ENCODE peak calls at places on chromosomes 16 and 17, in seven cellular contexts. One of them, this sample, is unnamed.
A peak's percentile ranks its signal among the peaks of the same experiment; 100 is the strongest.

GRCh38 chr17:79622776-79623175 is 11.9 kb upstream of the RBFOX3 start:
- DNase-seq in Calu3: no peak
- DNase-seq in heart right ventricle: no peak
- DNase-seq in gastrocnemius medialis: no peak
- DNase-seq in left lung: peak; percentile 49
- DNase-seq in progenitor cell of endocrine pancreas: no peak
- DNase-seq in upper lobe of right lung: peak; percentile 38
- DNase-seq in this sample: peak; percentile 68

GRCh38 chr17:1762906-1763829 is 1.3 kb downstream of the SERPINF1 start:
- DNase-seq in gastrocnemius medialis: peak; percentile 74
- DNase-seq in left lung: no peak
- DNase-seq in Calu3: no peak
- DNase-seq in progenitor cell of endocrine pancreas: no peak
- DNase-seq in heart right ventricle: peak; percentile 50
- DNase-seq in upper lobe of right lung: no peak
- DNase-seq in this sample: no peak

GRCh38 chr17:10729334-10730193 is at the start of gene TMEM220:
- DNase-seq in Calu3: no peak
- DNase-seq in upper lobe of right lung: peak; percentile 92
- DNase-seq in heart right ventricle: peak; percentile 86
- DNase-seq in gastrocnemius medialis: peak; percentile 59
- DNase-seq in progenitor cell of endocrine pancreas: peak; percentile 43
- DNase-seq in left lung: peak; percentile 93
- DNase-seq in this sample: peak; percentile 91

GRCh38 chr16:53456625-53457024 is 22.4 kb downstream of the RBL2 start:
- DNase-seq in Calu3: no peak
- DNase-seq in gastrocnemius medialis: no peak
- DNase-seq in left lung: no peak
- DNase-seq in upper lobe of right lung: no peak
- DNase-seq in progenitor cell of endocrine pancreas: no peak
- DNase-seq in heart right ventricle: no peak
- DNase-seq in this sample: no peak

GRCh38 chr16:50534556-50534955 is 13.6 kb upstream of the NKD1 start:
- DNase-seq in left lung: no peak
- DNase-seq in progenitor cell of endocrine pancreas: no peak
- DNase-seq in upper lobe of right lung: no peak
- DNase-seq in Calu3: no peak
- DNase-seq in gastrocnemius medialis: no peak
- DNase-seq in heart right ventricle: no peak
- DNase-seq in this sample: peak; percentile 62

GRCh38 chr17:3695723-3696411 is at the start of gene P2RX5:
- DNase-seq in progenitor cell of endocrine pancreas: peak; percentile 37
- DNase-seq in Calu3: peak; percentile 12
- DNase-seq in left lung: peak; percentile 88
- DNase-seq in gastrocnemius medialis: no peak
- DNase-seq in upper lobe of right lung: no peak
- DNase-seq in heart right ventricle: no peak
- DNase-seq in this sample: no peak

GRCh38 chr17:69565447-69565846 is 150.9 kb downstream of the MAP2K6 start:
- DNase-seq in left lung: peak; percentile 52
- DNase-seq in progenitor cell of endocrine pancreas: no peak
- DNase-seq in upper lobe of right lung: no peak
- DNase-seq in heart right ventricle: no peak
- DNase-seq in Calu3: no peak
- DNase-seq in gastrocnemius medialis: no peak
- DNase-seq in this sample: no peak

GRCh38 chr17:64572682-64573154 is 65.9 kb downstream of the CEP95 start:
- DNase-seq in gastrocnemius medialis: no peak
- DNase-seq in left lung: no peak
- DNase-seq in upper lobe of right lung: no peak
- DNase-seq in Calu3: no peak
- DNase-seq in heart right ventricle: no peak
- DNase-seq in progenitor cell of endocrine pancreas: no peak
- DNase-seq in this sample: no peak

GRCh38 chr16:86151372-86151950 is 252.5 kb downstream of the IRF8 start:
- DNase-seq in Calu3: no peak
- DNase-seq in upper lobe of right lung: no peak
- DNase-seq in gastrocnemius medialis: no peak
- DNase-seq in heart right ventricle: no peak
- DNase-seq in progenitor cell of endocrine pancreas: no peak
- DNase-seq in left lung: no peak
- DNase-seq in this sample: no peak

GRCh38 chr16:88549671-88550643 is 20.2 kb upstream of the ZC3H18 start:
- DNase-seq in Calu3: peak; percentile 35
- DNase-seq in upper lobe of right lung: no peak
- DNase-seq in left lung: no peak
- DNase-seq in gastrocnemius medialis: no peak
- DNase-seq in heart right ventricle: no peak
- DNase-seq in progenitor cell of endocrine pancreas: no peak
- DNase-seq in this sample: no peak

GRCh38 chr17:62193297-62193696 is 128.2 kb upstream of the MED13 start:
- DNase-seq in upper lobe of right lung: no peak
- DNase-seq in left lung: no peak
- DNase-seq in progenitor cell of endocrine pancreas: no peak
- DNase-seq in gastrocnemius medialis: no peak
- DNase-seq in Calu3: no peak
- DNase-seq in heart right ventricle: no peak
- DNase-seq in this sample: no peak

GRCh38 chr17:2194778-2195417 is 108.7 kb downstream of the SMG6 start:
- DNase-seq in left lung: no peak
- DNase-seq in heart right ventricle: no peak
- DNase-seq in gastrocnemius medialis: no peak
- DNase-seq in Calu3: peak; percentile 4
- DNase-seq in upper lobe of right lung: no peak
- DNase-seq in progenitor cell of endocrine pancreas: no peak
- DNase-seq in this sample: no peak

GRCh38 chr17:83010323-83011200 is 68.8 kb upstream of the METRNL start:
- DNase-seq in progenitor cell of endocrine pancreas: no peak
- DNase-seq in Calu3: no peak
- DNase-seq in left lung: no peak
- DNase-seq in upper lobe of right lung: no peak
- DNase-seq in gastrocnemius medialis: no peak
- DNase-seq in heart right ventricle: no peak
- DNase-seq in this sample: no peak

GRCh38 chr16:57623251-57624043 is 5.0 kb upstream of the ADGRG1 start:
- DNase-seq in gastrocnemius medialis: no peak
- DNase-seq in Calu3: peak; percentile 93
- DNase-seq in heart right ventricle: no peak
- DNase-seq in progenitor cell of endocrine pancreas: no peak
- DNase-seq in left lung: peak; percentile 71
- DNase-seq in upper lobe of right lung: peak; percentile 70
- DNase-seq in this sample: no peak

GRCh38 chr17:46777943-46778915 is 40.3 kb downstream of the WNT3 start:
- DNase-seq in upper lobe of right lung: peak; percentile 40
- DNase-seq in heart right ventricle: no peak
- DNase-seq in gastrocnemius medialis: no peak
- DNase-seq in progenitor cell of endocrine pancreas: no peak
- DNase-seq in Calu3: no peak
- DNase-seq in left lung: no peak
- DNase-seq in this sample: no peak

DNA sequence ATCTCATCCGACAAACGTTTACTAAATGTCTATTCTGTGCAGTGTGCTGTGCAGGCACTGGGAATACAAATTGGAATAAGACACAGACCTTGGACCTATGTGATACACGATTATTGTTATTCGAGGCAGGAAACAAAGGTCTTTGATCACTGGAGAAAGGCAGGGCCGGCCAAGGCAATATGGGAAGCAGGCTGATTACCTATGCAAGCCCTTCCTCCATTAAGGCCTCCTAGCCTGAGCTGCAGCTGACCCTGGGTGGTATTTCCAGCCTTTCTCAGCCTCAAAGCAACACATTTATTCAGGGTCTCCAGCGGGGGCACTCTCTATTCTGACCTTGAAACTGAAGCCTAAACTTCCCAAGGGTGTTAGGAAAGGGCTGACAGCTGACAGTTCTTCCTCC is 13.4 kb downstream of the ST6GALNAC1 start:
- DNase-seq in Calu3: no peak
- DNase-seq in left lung: no peak
- DNase-seq in heart right ventricle: no peak
- DNase-seq in upper lobe of right lung: no peak
- DNase-seq in progenitor cell of endocrine pancreas: no peak
- DNase-seq in gastrocnemius medialis: no peak
- DNase-seq in this sample: no peak
- TF ChIP-seq CTCF in Calu3: no peak
- TF ChIP-seq CTCF in left lung: no peak
- TF ChIP-seq CTCF in heart right ventricle: no peak
- TF ChIP-seq CTCF in upper lobe of right lung: no peak
- TF ChIP-seq CTCF in progenitor cell of endocrine pancreas: no peak
- TF ChIP-seq CTCF in gastrocnemius medialis: no peak
- TF ChIP-seq CTCF in this sample: no peak

GRCh38 chr16:2224183-2224486 is 744 bp downstream of the E4F1 start:
- DNase-seq in left lung: no peak
- DNase-seq in progenitor cell of endocrine pancreas: no peak
- DNase-seq in gastrocnemius medialis: no peak
- DNase-seq in Calu3: no peak
- DNase-seq in upper lobe of right lung: no peak
- DNase-seq in heart right ventricle: no peak
- DNase-seq in this sample: no peak
- TF ChIP-seq CTCF in left lung: no peak
- TF ChIP-seq CTCF in progenitor cell of endocrine pancreas: no peak
- TF ChIP-seq CTCF in gastrocnemius medialis: peak; percentile 11
- TF ChIP-seq CTCF in Calu3: no peak
- TF ChIP-seq CTCF in upper lobe of right lung: no peak
- TF ChIP-seq CTCF in heart right ventricle: no peak
- TF ChIP-seq CTCF in this sample: peak; percentile 43

DNA sequence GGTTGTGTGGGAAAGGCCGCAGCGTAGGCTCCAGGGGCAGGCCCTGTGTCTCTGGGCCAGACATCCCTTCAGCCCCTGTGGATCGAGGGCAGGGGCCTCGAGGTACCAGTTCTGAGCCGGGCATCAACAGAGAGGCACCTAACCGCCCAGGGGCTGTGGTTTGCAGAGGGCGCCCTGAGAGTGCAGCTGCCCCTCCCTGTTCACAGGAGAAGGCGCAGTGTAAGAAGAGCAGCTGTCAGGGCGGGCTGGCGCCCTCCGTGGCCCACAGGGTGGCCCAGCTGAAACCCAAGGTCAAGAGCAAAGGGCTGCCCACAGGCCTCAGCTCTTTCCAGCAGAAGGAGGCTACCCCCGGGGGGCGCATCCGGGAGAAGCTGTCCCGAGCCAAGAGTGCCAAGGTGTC is 56.5 kb downstream of the ACTG1 start:
- DNase-seq in heart right ventricle: no peak
- DNase-seq in Calu3: no peak
- DNase-seq in gastrocnemius medialis: no peak
- DNase-seq in progenitor cell of endocrine pancreas: no peak
- DNase-seq in upper lobe of right lung: no peak
- DNase-seq in left lung: no peak
- DNase-seq in this sample: no peak
- TF ChIP-seq CTCF in heart right ventricle: no peak
- TF ChIP-seq CTCF in Calu3: no peak
- TF ChIP-seq CTCF in gastrocnemius medialis: no peak
- TF ChIP-seq CTCF in progenitor cell of endocrine pancreas: no peak
- TF ChIP-seq CTCF in upper lobe of right lung: no peak
- TF ChIP-seq CTCF in left lung: no peak
- TF ChIP-seq CTCF in this sample: no peak

GRCh38 chr16:15509593-15510520 is 75.5 kb downstream of the BMERB1 start:
- DNase-seq in gastrocnemius medialis: no peak
- DNase-seq in heart right ventricle: no peak
- DNase-seq in left lung: no peak
- DNase-seq in Calu3: no peak
- DNase-seq in progenitor cell of endocrine pancreas: no peak
- DNase-seq in upper lobe of right lung: no peak
- DNase-seq in this sample: no peak
- TF ChIP-seq CTCF in gastrocnemius medialis: no peak
- TF ChIP-seq CTCF in heart right ventricle: no peak
- TF ChIP-seq CTCF in left lung: no peak
- TF ChIP-seq CTCF in Calu3: no peak
- TF ChIP-seq CTCF in progenitor cell of endocrine pancreas: no peak
- TF ChIP-seq CTCF in upper lobe of right lung: no peak
- TF ChIP-seq CTCF in this sample: peak; percentile 27

DNA sequence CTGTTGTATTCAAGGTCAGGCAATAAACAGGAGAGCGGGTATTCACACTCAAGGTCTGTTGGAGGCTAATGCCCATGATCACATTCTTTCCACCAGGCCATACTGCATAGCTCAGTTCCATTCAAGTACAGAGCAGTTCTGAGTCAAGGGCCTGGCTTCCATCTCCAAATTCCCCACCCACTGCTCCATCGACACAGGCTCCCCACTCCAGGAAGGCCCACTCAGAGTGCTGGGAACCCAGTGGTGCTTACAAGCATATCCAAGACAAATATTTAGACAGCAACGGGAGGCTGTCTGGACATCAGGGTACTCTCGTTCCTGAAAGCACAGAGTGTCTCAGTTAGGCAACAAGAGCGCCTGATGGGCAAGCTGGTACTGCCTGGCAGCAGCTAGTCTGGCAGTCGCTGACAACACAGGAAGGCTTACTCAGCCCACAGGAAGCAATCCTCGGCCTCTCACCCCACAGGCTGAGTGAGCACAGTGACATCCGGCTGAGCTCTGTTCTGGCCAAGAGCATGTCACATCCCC is 40.9 kb downstream of the RFFL start:
- DNase-seq in Calu3: no peak
- DNase-seq in heart right ventricle: peak; percentile 52
- DNase-seq in upper lobe of right lung: peak; percentile 87
- DNase-seq in gastrocnemius medialis: peak; percentile 45
- DNase-seq in left lung: peak; percentile 88
- DNase-seq in progenitor cell of endocrine pancreas: no peak
- DNase-seq in this sample: peak; percentile 93
- TF ChIP-seq CTCF in Calu3: no peak
- TF ChIP-seq CTCF in heart right ventricle: peak; percentile 22
- TF ChIP-seq CTCF in upper lobe of right lung: peak; percentile 9
- TF ChIP-seq CTCF in gastrocnemius medialis: no peak
- TF ChIP-seq CTCF in left lung: no peak
- TF ChIP-seq CTCF in progenitor cell of endocrine pancreas: no peak
- TF ChIP-seq CTCF in this sample: peak; percentile 53

GRCh38 chr17:50192873-50193274 is 8.6 kb downstream of the COL1A1 start:
- DNase-seq in upper lobe of right lung: no peak
- DNase-seq in progenitor cell of endocrine pancreas: no peak
- DNase-seq in left lung: peak; percentile 39
- DNase-seq in gastrocnemius medialis: no peak
- DNase-seq in Calu3: no peak
- DNase-seq in heart right ventricle: no peak
- DNase-seq in this sample: no peak

GRCh38 chr17:50196036-50196435 is 5.4 kb downstream of the COL1A1 start:
- DNase-seq in progenitor cell of endocrine pancreas: no peak
- DNase-seq in upper lobe of right lung: no peak
- DNase-seq in Calu3: no peak
- DNase-seq in left lung: no peak
- DNase-seq in gastrocnemius medialis: no peak
- DNase-seq in heart right ventricle: no peak
- DNase-seq in this sample: no peak

GRCh38 chr17:50196826-50197225 is 4.6 kb downstream of the COL1A1 start:
- DNase-seq in Calu3: no peak
- DNase-seq in gastrocnemius medialis: no peak
- DNase-seq in upper lobe of right lung: no peak
- DNase-seq in heart right ventricle: no peak
- DNase-seq in progenitor cell of endocrine pancreas: no peak
- DNase-seq in left lung: no peak
- DNase-seq in this sample: no peak

GRCh38 chr17:50194441-50195195 is 6.8 kb downstream of the COL1A1 start:
- DNase-seq in upper lobe of right lung: no peak
- DNase-seq in progenitor cell of endocrine pancreas: no peak
- DNase-seq in Calu3: no peak
- DNase-seq in left lung: peak; percentile 49
- DNase-seq in heart right ventricle: no peak
- DNase-seq in gastrocnemius medialis: no peak
- DNase-seq in this sample: no peak

GRCh38 chr17:50195196-50195865 is 6.1 kb downstream of the COL1A1 start:
- DNase-seq in upper lobe of right lung: no peak
- DNase-seq in Calu3: no peak
- DNase-seq in progenitor cell of endocrine pancreas: no peak
- DNase-seq in heart right ventricle: no peak
- DNase-seq in gastrocnemius medialis: no peak
- DNase-seq in left lung: peak; percentile 50
- DNase-seq in this sample: no peak
- TF ChIP-seq CTCF in upper lobe of right lung: no peak
- TF ChIP-seq CTCF in Calu3: no peak
- TF ChIP-seq CTCF in progenitor cell of endocrine pancreas: no peak
- TF ChIP-seq CTCF in heart right ventricle: no peak
- TF ChIP-seq CTCF in gastrocnemius medialis: no peak
- TF ChIP-seq CTCF in left lung: no peak
- TF ChIP-seq CTCF in this sample: peak; percentile 51

This sample was measured in osteocyte.